ENCODE peak calls at places on chromosomes 6 and 20, in eight cellular contexts. G is right atrium auricular region, R is hepatocyte, W is lower lobe of right lung, L is heart left ventricle, X is BE2C, E is fibroblast of lung, I is upper lobe of left lung. O is an unnamed sample. For H3K9me3, the result is how much of the 10 kb centered on the place peaks cover.

GRCh38 chr20:35791823-35792222 is 20.0 kb downstream of the PHF20 start:
- DNase-seq in X (no peak), G (no peak), L (no peak), E (peak), W (no peak), I (no peak), R (no peak), O (no peak)

GRCh38 chr6:151071295-151071694 is 168.5 kb upstream of the AKAP12 start:
- DNase-seq in I (no peak), W (no peak), L (peak), X (no peak), R (no peak), E (peak), G (peak), O (peak)

GRCh38 chr6:162379762-162380409 is 347.7 kb downstream of the PRKN start:
- DNase-seq in E (peak), W (no peak), X (no peak), I (no peak), L (no peak), G (no peak), R (no peak), O (no peak)

GRCh38 chr6:157946865-157947532 is 34.7 kb upstream of the SYNJ2 start:
- DNase-seq in W (no peak), E (no peak), X (no peak), G (no peak), R (no peak), L (no peak), I (no peak), O (no peak)

GRCh38 chr20:32907886-32908285 is 49.2 kb downstream of the EFCAB8 start:
- DNase-seq in X (no peak), E (no peak), W (no peak), G (no peak), L (no peak), I (peak), R (no peak), O (no peak)

GRCh38 chr6:113668712-113669408 is 188.3 kb upstream of the MARCKS start:
- DNase-seq in L (no peak), E (no peak), I (no peak), G (no peak), X (no peak), W (no peak), R (no peak), O (no peak)

GRCh38 chr6:165883851-165884640 is 221.0 kb upstream of the PDE10A start:
- DNase-seq in R (no peak), W (no peak), X (no peak), L (no peak), G (peak), I (no peak), E (peak), O (no peak)

GRCh38 chr6:70622426-70622825 is 45.3 kb upstream of the SMAP1 start:
- DNase-seq in L (no peak), G (no peak), R (no peak), W (no peak), I (no peak), E (no peak), X (no peak), O (no peak)

GRCh38 chr20:41900292-41900691 is 282.1 kb upstream of the CHD6 start:
- DNase-seq in G (no peak), X (no peak), L (no peak), R (no peak), I (no peak), W (no peak), E (no peak), O (no peak)

GRCh38 chr6:132961610-132962009 is 147.2 kb downstream of the RPS12 start:
- DNase-seq in W (no peak), X (no peak), E (no peak), R (no peak), G (no peak), I (no peak), L (no peak), O (no peak)

GRCh38 chr6:137102851-137103492 is 58.2 kb upstream of the IL20RA start:
- DNase-seq in L (no peak), G (no peak), E (no peak), I (no peak), X (no peak), R (no peak), W (no peak), O (no peak)

GRCh38 chr20:62370115-62370806 is 3.1 kb upstream of the LAMA5 start:
- DNase-seq in I (peak), E (peak), R (peak), W (no peak), L (peak), G (no peak), X (no peak), O (peak)

GRCh38 chr6:76578746-76579145 is 506.3 kb upstream of the IMPG1 start:
- DNase-seq in W (no peak), G (no peak), X (no peak), L (no peak), R (no peak), E (no peak), I (no peak), O (no peak)

GRCh38 chr6:37622639-37623038 is 75.0 kb downstream of the MDGA1 start:
- DNase-seq in E (peak), L (no peak), X (no peak), W (no peak), I (no peak), R (no peak), G (no peak), O (no peak)

GRCh38 chr20:61296629-61297019 is 44.6 kb downstream of the CDH4 start:
- DNase-seq in I (no peak), E (no peak), G (no peak), W (no peak), L (no peak), X (no peak), R (no peak), O (no peak)

GRCh38 chr6:11270030-11271027 is 37.9 kb upstream of the NEDD9 start:
- DNase-seq in R (peak), E (peak), G (peak), W (no peak), I (no peak), L (no peak), X (peak), O (no peak)

GRCh38 chr6:39567091-39567490 is 158.1 kb downstream of the KIF6 start:
- DNase-seq in R (no peak), E (no peak), L (no peak), I (no peak), X (no peak), G (no peak), W (no peak), O (no peak)

GRCh38 chr20:8524716-8525343 is 392.8 kb downstream of the PLCB1 start:
- DNase-seq in I (no peak), R (no peak), W (no peak), L (no peak), X (no peak), E (no peak), G (no peak), O (no peak)

GRCh38 chr6:80263603-80264002 is 157.1 kb downstream of the BCKDHB start:
- DNase-seq in W (no peak), G (no peak), X (no peak), L (no peak), I (no peak), E (no peak), R (no peak), O (no peak)

GRCh38 chr6:26327450-26328264 is 37.3 kb upstream of the BTN3A2 start:
- DNase-seq in G (no peak), W (no peak), L (no peak), I (no peak), E (peak), R (peak), X (peak), O (no peak)

GRCh38 chr20:4026093-4026601 is 10.8 kb upstream of the RNF24 start:
- DNase-seq in W (no peak), R (peak), E (peak), L (peak), G (peak), X (peak), I (no peak), O (no peak)

GRCh38 chr20:57397004-57397692 is 6.0 kb downstream of the RBM38 start:
- DNase-seq in L (no peak), E (peak), W (peak), I (no peak), G (no peak), X (no peak), R (no peak), O (no peak)

GRCh38 chr20:25394996-25395395 is 4.4 kb upstream of the ABHD12 start:
- DNase-seq in R (no peak), I (no peak), E (no peak), W (no peak), G (no peak), X (no peak), L (no peak), O (no peak)

GRCh38 chr20:12237772-12238171 is 320.1 kb downstream of the BTBD3 start:
- DNase-seq in W (no peak), L (no peak), G (peak), R (no peak), E (no peak), X (no peak), I (no peak), O (no peak)

GRCh38 chr6:80543598-80544181 is 437.2 kb downstream of the BCKDHB start:
- DNase-seq in W (no peak), E (peak), X (no peak), G (no peak), R (peak), I (no peak), L (no peak), O (no peak)

GRCh38 chr6:156747715-156748114 is 29.5 kb upstream of the ARID1B start:
- DNase-seq in R (no peak), I (no peak), W (no peak), L (no peak), X (no peak), G (no peak), E (no peak), O (no peak)

GRCh38 chr20:6920991-6921613 is 153.6 kb downstream of the BMP2 start:
- DNase-seq in I (no peak), X (no peak), R (no peak), G (no peak), L (no peak), E (peak), W (no peak), O (no peak)

GRCh38 chr6:122589115-122589514 is 21.1 kb upstream of the PKIB start:
- DNase-seq in X (no peak), G (no peak), E (no peak), W (no peak), I (no peak), L (no peak), R (no peak), O (no peak)
- TF ChIP-seq CTCF in X (no peak), G (no peak), E (no peak), W (no peak), I (no peak), L (no peak), R (no peak), O (no peak)

DNA sequence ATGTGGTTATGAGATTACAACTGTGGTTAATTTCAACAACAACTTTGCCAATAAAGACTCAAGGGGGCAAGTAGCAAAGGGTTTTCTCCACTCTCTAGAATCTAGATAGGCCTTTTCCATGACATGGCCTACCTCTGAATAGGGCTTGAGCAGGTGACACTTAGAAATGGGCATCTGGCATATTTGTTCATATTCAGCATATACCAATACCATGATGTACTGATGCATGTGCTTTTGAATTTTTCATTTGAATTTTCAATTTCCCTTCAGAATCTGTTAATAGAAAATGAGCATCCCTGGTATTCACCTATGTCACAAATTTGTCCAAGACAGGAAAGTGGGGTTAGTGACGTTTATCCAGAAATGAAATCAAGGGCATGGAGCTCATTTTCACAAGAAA is 757.5 kb upstream of the NRSN1 start:
- DNase-seq in I (no peak), G (no peak), X (no peak), E (no peak), W (no peak), L (no peak), R (no peak), O (no peak)
- H3K9me3 ChIP-seq in I (under half), G (under half), X (under half), E (under half), W (under half), L (under half), R (under half), O (under half)

GRCh38 chr6:86707545-86708120 is 229.7 kb upstream of the HTR1E start:
- DNase-seq in G (no peak), X (no peak), I (no peak), W (no peak), E (no peak), R (no peak), L (peak), O (no peak)

GRCh38 chr6:86712039-86712438 is 225.3 kb upstream of the HTR1E start:
- DNase-seq in R (no peak), X (no peak), G (no peak), E (no peak), W (no peak), L (no peak), I (no peak), O (no peak)

DNA sequence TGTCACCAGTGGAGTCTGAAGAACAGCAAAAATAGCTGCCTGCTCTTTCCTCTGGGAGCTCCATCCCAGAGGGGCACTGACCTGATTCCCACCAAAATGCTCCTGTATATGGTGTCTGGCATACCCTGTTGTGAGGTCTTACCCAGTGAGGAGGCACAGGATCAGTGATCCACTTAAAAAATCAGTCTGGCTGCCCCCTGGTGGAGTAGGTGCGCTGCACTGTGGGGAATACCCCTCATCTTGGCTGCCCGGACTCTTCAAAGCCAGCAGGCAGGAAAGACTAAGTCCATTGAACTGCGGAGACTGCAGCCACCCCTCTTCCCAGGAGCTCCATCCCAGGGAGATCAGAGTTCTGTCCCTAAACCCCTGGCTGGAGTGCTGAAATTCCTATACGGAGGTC is 230.9 kb upstream of the HTR1E start:
- DNase-seq in R (no peak), L (no peak), I (no peak), W (no peak), X (peak), E (no peak), G (no peak), O (no peak)
- TF ChIP-seq CTCF in R (no peak), L (no peak), I (no peak), W (no peak), X (peak), E (no peak), G (no peak), O (no peak)

DNA sequence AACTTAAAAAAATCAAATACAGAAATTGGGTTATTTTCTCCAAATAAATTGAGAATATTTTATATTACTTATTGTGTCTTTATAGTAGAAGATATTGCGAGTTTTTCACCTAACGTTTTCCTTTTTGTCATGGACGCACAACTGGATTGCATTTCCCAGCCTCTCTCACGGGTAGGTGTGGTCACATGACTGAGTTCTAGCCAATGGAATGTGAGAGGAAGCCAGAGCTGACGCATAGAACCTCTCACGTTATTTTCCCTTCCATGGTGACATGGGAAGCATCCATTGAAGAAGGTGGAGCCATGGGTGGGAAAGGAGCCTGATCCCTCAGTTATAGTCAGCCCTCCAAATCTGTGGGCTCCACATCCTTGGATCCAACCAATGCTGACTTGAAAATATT is 155.9 kb upstream of the UST start:
- DNase-seq in G (no peak), L (no peak), I (no peak), X (no peak), E (no peak), W (no peak), R (no peak), O (no peak)
- H3K9me3 ChIP-seq in G (under half), L (under half), I (under half), X (under half), E (under half), W (under half), R (under half), O (under half)

GRCh38 chr20:63404129-63405085 is 43.3 kb upstream of the CHRNA4 start:
- DNase-seq in W (no peak), G (no peak), R (no peak), L (no peak), E (no peak), X (no peak), I (peak), O (no peak)
- TF ChIP-seq CTCF in W (no peak), G (no peak), R (no peak), L (no peak), E (no peak), X (no peak), I (no peak), O (no peak)

DNA sequence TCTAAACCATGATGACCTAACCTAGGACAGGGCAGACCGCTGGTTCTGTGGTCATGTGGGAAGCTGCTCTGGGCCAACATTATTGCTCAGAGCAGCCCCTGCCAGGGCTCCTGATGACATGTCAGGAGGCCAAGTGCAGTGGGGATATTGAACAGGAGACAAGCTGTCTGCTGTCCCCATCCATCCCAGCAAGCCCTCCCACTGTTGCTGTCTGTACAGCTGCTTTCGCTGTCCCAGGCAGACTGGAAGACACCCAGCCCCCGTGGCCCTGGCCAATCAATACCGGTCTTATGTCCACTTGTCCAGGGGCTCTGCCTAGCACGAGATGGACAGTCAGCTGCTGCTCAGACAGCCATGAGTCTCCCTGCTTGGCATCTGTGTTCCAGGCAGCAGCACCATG is 43.2 kb upstream of the FNDC1 start:
- DNase-seq in E (no peak), R (no peak), X (no peak), I (no peak), W (no peak), L (peak), G (no peak), O (no peak)
- H3K9me3 ChIP-seq in E (under half), R (under half), X (under half), I (under half), W (under half), L (under half), G (under half), O (under half)

GRCh38 chr20:50559856-50560623 is 49.9 kb downstream of the PTPN1 start:
- DNase-seq in I (no peak), W (no peak), G (peak), L (no peak), R (no peak), X (no peak), E (peak), O (no peak)

GRCh38 chr20:50557549-50558134 is 47.5 kb downstream of the PTPN1 start:
- DNase-seq in I (no peak), W (no peak), L (no peak), E (no peak), G (peak), R (no peak), X (no peak), O (no peak)

GRCh38 chr20:50558483-50558925 is 48.3 kb downstream of the PTPN1 start:
- DNase-seq in X (no peak), W (no peak), E (peak), G (peak), I (no peak), R (no peak), L (no peak), O (no peak)

GRCh38 chr20:50560867-50561266 is 50.7 kb downstream of the PTPN1 start:
- DNase-seq in R (no peak), L (no peak), E (no peak), W (no peak), I (no peak), G (peak), X (no peak), O (no peak)

DNA sequence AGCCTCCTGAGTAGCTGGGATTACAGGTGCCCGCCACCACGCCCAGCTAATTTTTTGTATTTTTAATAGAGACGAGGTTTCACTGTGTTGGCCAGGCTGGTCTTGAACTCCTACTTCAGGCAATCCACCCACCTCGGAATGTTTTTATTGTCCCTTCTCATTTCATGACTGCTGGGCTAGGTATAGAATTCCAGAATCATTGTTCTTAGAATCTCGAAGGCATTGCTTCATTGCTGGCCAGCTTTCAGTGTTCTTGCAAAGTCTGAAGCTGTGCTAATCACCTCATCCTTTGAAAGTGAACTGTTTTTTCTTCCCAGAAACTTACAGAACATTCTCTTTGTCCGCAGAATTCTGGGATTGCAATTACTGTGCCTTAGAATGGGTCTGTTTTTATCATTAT is 49.0 kb downstream of the PTPN1 start:
- DNase-seq in L (no peak), R (no peak), W (no peak), G (no peak), X (no peak), E (no peak), I (no peak), O (no peak)
- TF ChIP-seq CTCF in L (no peak), R (no peak), W (no peak), G (no peak), X (no peak), E (no peak), I (no peak), O (no peak)

GRCh38 chr20:59678286-59678685 is 73.9 kb downstream of the PHACTR3 start:
- DNase-seq in E (no peak), G (peak), X (no peak), W (no peak), I (no peak), L (no peak), R (no peak), O (no peak)
- H3K9me3 ChIP-seq in E (under half), G (under half), X (under half), W (under half), I (under half), L (under half), R (under half), O (under half)

DNA sequence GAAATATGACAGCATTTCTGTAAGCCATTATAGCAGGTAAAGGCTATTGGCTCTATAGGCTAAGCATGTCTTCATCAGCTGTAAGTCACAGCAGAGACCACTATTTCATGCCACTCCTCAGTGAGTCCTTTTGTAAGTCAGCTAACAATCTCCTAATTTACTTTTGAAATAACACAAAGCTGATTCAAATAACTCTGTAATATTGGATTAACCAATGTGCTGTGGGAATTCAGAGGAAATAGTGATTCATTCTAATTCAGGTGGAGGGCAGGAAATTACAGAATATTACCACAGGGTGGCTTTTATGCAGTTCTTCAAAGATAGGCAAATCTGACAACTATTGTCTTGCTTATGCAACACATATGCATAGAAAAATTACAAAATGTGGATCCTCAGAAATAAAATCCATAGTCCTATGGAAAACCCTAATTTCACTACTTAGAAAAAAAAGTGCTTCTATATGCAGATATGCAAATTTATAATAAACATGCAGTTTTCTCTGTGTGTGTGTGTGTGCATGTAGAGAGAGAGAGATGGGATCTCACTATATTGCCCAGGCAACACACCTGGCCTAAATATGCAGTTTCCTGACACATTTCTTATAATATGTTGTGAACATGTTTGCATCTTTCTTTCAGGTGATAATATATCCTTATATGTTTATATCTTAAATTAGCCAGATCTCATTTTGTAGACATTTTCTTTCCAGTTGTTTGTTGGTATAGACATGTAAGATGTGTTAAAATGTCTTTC is 4.8 kb upstream of the SMIM28 start:
- DNase-seq in G (no peak), L (no peak), W (no peak), I (no peak), E (peak), R (no peak), X (no peak), O (no peak)
- TF ChIP-seq CTCF in G (peak), L (no peak), W (no peak), I (no peak), E (no peak), R (no peak), X (peak), O (no peak)

GRCh38 chr6:2324166-2324953 is 79.0 kb upstream of the GMDS start:
- DNase-seq in X (no peak), I (no peak), R (no peak), W (no peak), E (no peak), L (no peak), G (no peak), O (no peak)
- H3K9me3 ChIP-seq in X (under half), I (under half), R (under half), W (half or more), E (under half), L (under half), G (under half), O (under half)

O was measured in tibial artery.